ENCODE peak calls at places on chromosomes 1 and 21, in ten cellular contexts. L is sigmoid colon; Z is cardiac muscle cell; E is transverse colon; Y is CD8-positive, alpha-beta T cell; O is PC-9; I is tibial artery; H is uterus; W is stomach; S is dorsolateral prefrontal cortex. U is an unnamed sample.

GRCh38 chr1:234258071-234258470 is 115.2 kb upstream of the COA6 start:
- DNase-seq in Z (no peak), L (no peak), W (no peak), H (no peak), S (no peak), I (no peak), O (no peak), Y (no peak), E (no peak), U (no peak)

GRCh38 chr1:111958911-111959310 is 30.6 kb downstream of the KCND3 start:
- DNase-seq in O (no peak), Y (no peak), E (no peak), S (no peak), Z (no peak), H (no peak), L (no peak), W (no peak), I (no peak), U (no peak)

GRCh38 chr1:227120827-227121226 is 180.7 kb downstream of the COQ8A start:
- DNase-seq in I (no peak), W (no peak), Z (no peak), L (no peak), S (no peak), E (no peak), H (no peak), O (no peak), Y (no peak), U (no peak)

GRCh38 chr21:19864456-19864855 is 1133.8 kb upstream of the NCAM2 start:
- DNase-seq in I (no peak), H (no peak), E (no peak), L (no peak), O (no peak), Z (no peak), W (no peak), S (no peak), Y (no peak), U (no peak)

GRCh38 chr1:193115629-193116227 is 6.1 kb upstream of the CDC73 start:
- DNase-seq in E (no peak), H (peak; percentile 69), I (no peak), O (peak; percentile 82), W (no peak), Z (peak; percentile 78), L (peak; percentile 78), S (no peak), Y (no peak), U (peak; percentile 97)

GRCh38 chr1:192476802-192477298 is 98.7 kb upstream of the RGS1 start:
- DNase-seq in Y (no peak), W (no peak), H (no peak), I (peak; percentile 67), Z (no peak), L (peak; percentile 78), O (no peak), E (no peak), S (no peak), U (no peak)

GRCh38 chr1:221169447-221169889 is 290.2 kb downstream of the HLX start:
- DNase-seq in L (no peak), O (no peak), W (no peak), S (no peak), I (no peak), Z (peak; percentile 9), Y (no peak), E (no peak), H (no peak), U (peak; percentile 6)

GRCh38 chr1:206110161-206110560 is 7.0 kb downstream of the AVPR1B start:
- DNase-seq in E (no peak), W (no peak), I (no peak), L (no peak), Z (no peak), S (no peak), Y (no peak), H (no peak), O (no peak), U (no peak)

GRCh38 chr1:241396747-241397691 is 40.0 kb upstream of the RGS7 start:
- DNase-seq in L (no peak), H (no peak), I (no peak), O (no peak), W (no peak), E (no peak), Z (no peak), S (no peak), Y (no peak), U (no peak)

GRCh38 chr1:28370220-28371010 is 875 bp downstream of the PHACTR4 start:
- DNase-seq in W (no peak), L (peak; percentile 24), O (no peak), Y (no peak), H (no peak), S (no peak), E (peak; percentile 34), Z (peak; percentile 28), I (peak; percentile 60), U (no peak)

GRCh38 chr1:19477284-19478240 is 7.8 kb downstream of the CAPZB start:
- DNase-seq in L (no peak), W (no peak), S (no peak), O (no peak), H (no peak), I (no peak), Y (peak; percentile 73), Z (no peak), E (peak; percentile 51), U (no peak)

GRCh38 chr1:22169816-22170215 is 26.9 kb upstream of the WNT4 start:
- DNase-seq in S (no peak), W (no peak), L (no peak), E (no peak), Z (no peak), O (no peak), H (no peak), I (no peak), Y (no peak), U (no peak)

GRCh38 chr1:40788561-40789341 is 5.2 kb downstream of the KCNQ4 start:
- DNase-seq in Y (no peak), E (no peak), L (no peak), Z (no peak), H (no peak), O (no peak), I (no peak), W (no peak), S (no peak), U (no peak)

GRCh38 chr21:44024895-44025353 is 12.8 kb downstream of the TRAPPC10 start:
- DNase-seq in W (no peak), I (peak; percentile 78), E (peak; percentile 17), O (no peak), Y (no peak), L (peak; percentile 85), Z (no peak), S (no peak), H (peak; percentile 40), U (peak; percentile 15)

GRCh38 chr1:153661111-153661708 is 2.7 kb downstream of the SNAPIN start:
- DNase-seq in H (no peak), E (no peak), W (no peak), Y (no peak), Z (no peak), L (no peak), I (peak; percentile 28), O (no peak), S (no peak), U (no peak)

GRCh38 chr1:3068400-3069361 is at the start of gene PRDM16:
- DNase-seq in W (peak; percentile 69), Y (no peak), I (peak; percentile 84), H (peak; percentile 22), O (no peak), E (no peak), S (no peak), Z (peak; percentile 84), L (peak; percentile 65), U (no peak)

GRCh38 chr1:151819227-151819835 is 12.3 kb downstream of the RORC start:
- DNase-seq in I (no peak), O (peak; percentile 22), Z (no peak), H (no peak), L (no peak), W (no peak), E (no peak), Y (no peak), S (no peak), U (no peak)

GRCh38 chr1:916173-917075 is 7.3 kb upstream of the SAMD11 start:
- DNase-seq in S (no peak), I (no peak), W (peak; percentile 75), E (no peak), Y (no peak), L (peak; percentile 60), H (peak; percentile 65), O (no peak), Z (no peak), U (no peak)

GRCh38 chr21:33518899-33519298 is 23.0 kb downstream of the GART start:
- DNase-seq in Y (no peak), H (no peak), L (no peak), O (no peak), I (no peak), W (no peak), Z (no peak), E (no peak), S (no peak), U (no peak)
- TF ChIP-seq CTCF in Y (no peak), H (no peak), L (no peak), O (no peak), I (no peak), W (no peak), Z (no peak), E (no peak), S (no peak), U (no peak)

DNA sequence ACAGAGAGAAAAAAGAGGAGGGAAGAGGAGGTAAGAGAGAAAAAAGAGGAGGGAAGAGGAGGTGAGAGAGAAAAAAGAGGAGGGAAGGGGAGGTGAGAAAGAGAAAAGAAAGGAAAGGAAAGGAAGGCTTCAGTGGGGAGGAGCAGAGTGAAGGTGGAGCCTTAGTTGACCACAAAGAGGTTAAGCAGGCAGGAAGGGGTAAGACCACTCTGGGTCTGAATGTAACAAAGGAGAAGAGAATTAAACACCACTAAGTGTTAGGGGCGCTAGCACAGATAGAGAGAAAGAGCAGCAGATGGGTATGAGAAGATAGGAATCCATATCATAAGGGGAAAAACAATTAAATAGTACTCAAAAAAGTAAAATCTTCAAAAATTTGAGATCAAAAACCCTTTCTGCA is 6.6 kb downstream of the PTPN14 start:
- DNase-seq in H (no peak), Z (no peak), W (no peak), O (no peak), L (no peak), I (no peak), E (no peak), S (no peak), Y (no peak), U (no peak)
- H3K27me3 ChIP-seq in H (no peaks in the 10 kb centered on the region), Z (peaks cover 16% of the 10 kb centered on the region), W (no peaks in the 10 kb centered on the region), O (no peaks in the 10 kb centered on the region), L (no peaks in the 10 kb centered on the region), I (no peaks in the 10 kb centered on the region), E (no peaks in the 10 kb centered on the region), S (no peaks in the 10 kb centered on the region), Y (peaks cover 4% of the 10 kb centered on the region), U (no peaks in the 10 kb centered on the region)

GRCh38 chr1:167328306-167328705 is 107.6 kb downstream of the POU2F1 start:
- DNase-seq in L (no peak), Z (no peak), E (no peak), H (no peak), S (no peak), Y (no peak), I (no peak), O (no peak), W (no peak), U (no peak)
- H3K27ac ChIP-seq in L (no peak overlapping the region), Z (no peak overlapping the region), E (peak overlapping the region; percentile 5), H (no peak overlapping the region), S (peak overlapping the region; percentile 79), Y (no peak overlapping the region), I (no peak overlapping the region), O (no peak overlapping the region), W (no peak overlapping the region), U (no peak overlapping the region)

DNA sequence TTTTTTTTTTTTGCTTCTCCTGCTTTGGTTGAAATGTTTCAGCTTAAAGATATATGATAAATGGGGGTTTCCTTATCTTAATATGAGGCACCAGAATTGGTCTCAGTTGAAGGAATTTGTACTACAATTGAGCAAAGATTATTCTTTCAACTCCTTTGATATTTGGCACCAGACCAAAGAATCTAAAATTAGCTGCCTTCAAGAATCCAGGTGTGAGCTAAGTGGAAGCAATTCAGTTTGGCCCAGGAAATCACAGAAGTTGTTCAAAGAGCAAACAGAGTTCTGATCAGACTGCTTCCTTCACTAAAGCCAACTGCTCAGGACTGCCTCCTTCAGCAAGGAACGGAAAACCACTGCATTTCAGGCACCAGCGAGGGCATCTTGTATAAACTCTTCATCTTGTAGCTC is 68.3 kb upstream of the BCAR3 start:
- DNase-seq in O (peak; percentile 82), Y (no peak), L (no peak), Z (peak; percentile 70), S (no peak), W (peak; percentile 36), E (no peak), I (no peak), H (no peak), U (no peak)
- TF ChIP-seq CTCF in O (no peak), Y (no peak), L (no peak), Z (peak; percentile 40), S (no peak), W (no peak), E (no peak), I (no peak), H (no peak), U (peak; percentile 30)